ENCODE peak calls at places on chromosome 6, in seven cellular contexts. X, R, W, O, D, H and Q are unnamed samples.

GRCh38 chr6:161271343-161272019 is 2.4 kb downstream of the AGPAT4 start:
- DNase-seq in O (no peak), W (no peak), R (no peak), D (no peak), X (no peak), H (no peak), Q (no peak)

GRCh38 chr6:33838979-33839378 is 35.2 kb upstream of the MLN start:
- DNase-seq in W (no peak), H (no peak), O (no peak), R (no peak), D (peak), X (no peak), Q (no peak)

GRCh38 chr6:170111816-170112582 is 178.9 kb downstream of the DLL1 start:
- DNase-seq in D (no peak), X (no peak), H (no peak), R (no peak), W (no peak), O (no peak), Q (no peak)

GRCh38 chr6:50663806-50664205 is 49.5 kb upstream of the TFAP2D start:
- DNase-seq in R (no peak), O (no peak), W (no peak), X (no peak), D (no peak), H (no peak), Q (no peak)

GRCh38 chr6:4209201-4209600 is 73.8 kb upstream of the ECI2 start:
- DNase-seq in W (no peak), O (no peak), R (no peak), X (no peak), D (no peak), H (no peak), Q (no peak)

GRCh38 chr6:53734473-53735299 is 60.1 kb upstream of the LRRC1 start:
- DNase-seq in D (no peak), W (peak), R (peak), H (peak), O (no peak), X (peak), Q (peak)

GRCh38 chr6:82243886-82244285 is 3.7 kb downstream of the IBTK start:
- DNase-seq in O (no peak), X (no peak), H (no peak), D (no peak), R (no peak), W (no peak), Q (no peak)

GRCh38 chr6:47714802-47715201 is 16.4 kb downstream of the ADGRF4 start:
- DNase-seq in W (no peak), H (no peak), X (no peak), D (no peak), O (no peak), R (no peak), Q (no peak)

GRCh38 chr6:104326173-104327001 is 533.3 kb downstream of the HACE1 start:
- DNase-seq in W (peak), D (no peak), O (no peak), X (no peak), R (no peak), H (no peak), Q (peak)

GRCh38 chr6:112155900-112156299 is 68.5 kb downstream of the FAM229B start:
- DNase-seq in X (no peak), D (no peak), O (no peak), W (peak), H (no peak), R (no peak), Q (peak)

GRCh38 chr6:137492771-137493217 is 1.4 kb downstream of the OLIG3 start:
- DNase-seq in O (no peak), H (no peak), D (no peak), W (no peak), R (no peak), X (no peak), Q (no peak)